ENCODE peak calls at places on chromosomes 5 and 9, in seven cellular contexts. I is PC-3, T is tibial artery, F is fibroblast of pulmonary artery, C is gastrocnemius medialis, X is adrenal gland, J is AG10803. U is an unnamed sample.

GRCh38 chr5:95327211-95327610 is 42.3 kb upstream of the MCTP1 start:
- DNase-seq in F (no peak), J (no peak), X (no peak), C (no peak), T (no peak), I (peak; percentile 1), U (no peak)

GRCh38 chr5:180097926-180098325 is 26.4 kb upstream of the RNF130 start:
- DNase-seq in C (no peak), I (no peak), F (no peak), T (no peak), X (no peak), J (no peak), U (no peak)

GRCh38 chr5:138979684-138980275 is 104.6 kb upstream of the LRRTM2 start:
- DNase-seq in I (no peak), X (no peak), J (no peak), F (no peak), T (no peak), C (no peak), U (no peak)

GRCh38 chr9:5425006-5425628 is 12.6 kb downstream of the PLGRKT start:
- DNase-seq in F (peak; percentile 42), X (no peak), J (peak; percentile 16), T (no peak), C (no peak), I (peak; percentile 63), U (peak; percentile 44)

GRCh38 chr5:114903767-114904166 is 265.9 kb downstream of the TRIM36 start:
- DNase-seq in C (no peak), X (no peak), J (no peak), F (no peak), I (no peak), T (no peak), U (no peak)

GRCh38 chr9:94168203-94169000 is 84.1 kb downstream of the PTPDC1 start:
- DNase-seq in C (no peak), T (no peak), J (peak; percentile 24), X (no peak), F (no peak), I (no peak), U (peak; percentile 48)

GRCh38 chr5:89204766-89205165 is 321.8 kb upstream of the MEF2C start:
- DNase-seq in X (no peak), T (no peak), F (no peak), J (peak; percentile 63), I (no peak), C (no peak), U (no peak)

GRCh38 chr5:139638736-139639618 is 9.2 kb upstream of the CXXC5 start:
- DNase-seq in X (peak; percentile 11), I (no peak), T (no peak), J (no peak), F (no peak), C (no peak), U (no peak)

GRCh38 chr9:87861332-87861731 is 21.3 kb upstream of the SPATA31E1 start:
- DNase-seq in X (no peak), I (no peak), F (no peak), T (no peak), C (no peak), J (no peak), U (no peak)

GRCh38 chr5:30650311-30650710 is 543.2 kb upstream of the CDH6 start:
- DNase-seq in I (peak; percentile 26), J (no peak), F (no peak), C (no peak), T (no peak), X (no peak), U (no peak)

GRCh38 chr9:79524266-79524665 is 47.5 kb upstream of the TLE4 start:
- DNase-seq in T (no peak), J (peak; percentile 23), C (no peak), I (peak; percentile 34), X (no peak), F (no peak), U (peak; percentile 8)

GRCh38 chr5:112159435-112159834 is 259.6 kb downstream of the EPB41L4A start:
- DNase-seq in X (no peak), J (peak; percentile 83), C (peak; percentile 19), F (peak; percentile 68), T (no peak), I (no peak), U (no peak)

GRCh38 chr9:137669261-137669672 is 50.5 kb downstream of the EHMT1 start:
- DNase-seq in X (no peak), T (no peak), C (no peak), I (no peak), F (no peak), J (no peak), U (no peak)

GRCh38 chr5:161273410-161273809 is 273.1 kb downstream of the GABRB2 start:
- DNase-seq in X (no peak), C (no peak), J (no peak), I (no peak), F (no peak), T (no peak), U (no peak)

DNA sequence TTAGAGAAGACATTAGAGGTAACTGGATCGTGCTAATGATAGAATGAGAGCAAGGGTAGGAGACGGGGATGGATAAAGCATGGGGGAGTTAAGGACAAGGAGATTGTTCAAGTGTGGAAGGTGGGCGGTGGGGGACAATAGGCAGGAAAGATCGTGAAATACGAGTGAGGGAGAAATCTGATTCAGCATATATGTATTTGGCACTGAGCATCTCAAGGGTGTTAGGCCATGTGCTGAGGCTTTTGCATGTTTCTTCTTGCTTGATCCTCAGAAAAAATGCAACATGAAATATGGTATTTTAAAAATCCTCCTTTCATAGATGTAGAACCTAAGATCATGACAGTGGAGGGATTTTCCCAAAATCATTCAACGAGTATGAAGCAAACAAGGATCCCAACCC is 240.5 kb downstream of the PAPPA start:
- DNase-seq in C (no peak), I (no peak), F (no peak), J (no peak), X (no peak), T (no peak), U (no peak)
- TF ChIP-seq CTCF in C (no peak), I (no peak), F (no peak), J (no peak), X (no peak), T (no peak), U (no peak)

GRCh38 chr9:90053027-90053426 is 448.2 kb downstream of the GADD45G start:
- DNase-seq in T (no peak), X (no peak), J (no peak), I (peak; percentile 9), F (no peak), C (no peak), U (peak; percentile 14)
- TF ChIP-seq CTCF in T (no peak), X (peak; percentile 15), J (peak; percentile 25), I (no peak), F (peak; percentile 8), C (no peak), U (peak; percentile 12)

GRCh38 chr9:114263853-114264510 is 58.9 kb upstream of the ORM1 start:
- DNase-seq in F (no peak), X (no peak), T (no peak), J (no peak), I (no peak), C (no peak), U (no peak)
- TF ChIP-seq CTCF in F (no peak), X (no peak), T (peak; percentile 33), J (peak; percentile 20), I (no peak), C (no peak), U (no peak)

GRCh38 chr9:113416149-113416726 is 5.7 kb downstream of the C9orf43 start:
- DNase-seq in F (no peak), T (no peak), X (no peak), C (no peak), J (no peak), I (no peak), U (no peak)

GRCh38 chr9:113409481-113409880 is 994 bp downstream of the POLE3 start:
- DNase-seq in I (no peak), F (no peak), C (no peak), J (no peak), X (no peak), T (no peak), U (no peak)

GRCh38 chr9:113409883-113410206 is 630 bp downstream of the POLE3 start:
- DNase-seq in I (no peak), T (no peak), J (no peak), F (no peak), X (no peak), C (no peak), U (no peak)

DNA sequence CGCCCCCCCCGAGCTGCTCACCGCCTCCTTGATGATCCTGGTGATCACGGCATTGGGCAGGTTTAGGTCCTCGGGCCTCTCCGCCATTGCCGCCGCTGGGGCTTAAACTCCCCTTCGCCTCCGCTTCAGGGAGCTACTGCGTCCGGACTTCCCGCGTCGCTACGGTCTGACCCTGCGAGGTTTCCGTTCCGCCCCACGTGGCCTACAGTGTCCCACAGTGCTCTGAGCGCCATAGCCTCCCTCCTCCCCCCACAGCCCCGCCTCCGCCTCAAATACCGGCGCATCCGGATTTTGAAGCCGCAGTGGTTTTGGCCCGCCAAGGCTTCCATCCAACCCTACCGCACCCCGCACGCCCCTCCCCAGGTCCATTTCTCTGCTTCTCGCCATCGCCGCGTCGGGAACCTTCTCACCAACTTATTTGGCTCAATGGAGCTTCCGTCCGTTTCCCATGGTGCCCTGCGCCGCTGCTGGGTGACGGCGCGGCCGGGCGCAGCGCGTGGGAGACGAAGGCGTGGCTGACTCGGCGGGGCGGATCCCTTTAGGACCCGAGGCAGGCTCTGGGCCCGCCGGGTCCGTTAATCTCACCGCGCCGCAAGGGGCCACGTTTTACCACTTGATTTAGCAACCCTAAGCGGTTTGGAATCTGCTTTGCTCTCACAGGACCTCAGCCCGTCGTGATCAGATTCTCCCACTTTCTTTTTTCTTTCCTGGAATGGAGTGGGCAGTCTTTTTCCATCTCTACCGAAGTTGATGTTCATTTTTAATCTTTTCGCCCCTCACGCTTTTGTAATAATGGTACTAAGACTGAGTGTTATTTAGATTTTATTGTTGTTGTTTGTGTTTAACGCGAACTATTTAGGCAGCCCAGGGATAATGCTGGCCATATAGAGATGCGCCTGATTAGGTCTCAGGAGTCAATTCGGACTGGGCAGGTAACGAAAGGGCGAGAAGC is at the start of the genes C9orf43 and POLE3:
- DNase-seq in X (peak; percentile 94), C (peak; percentile 90), F (peak; percentile 97), J (peak; percentile 93), I (peak; percentile 90), T (peak; percentile 95), U (peak; percentile 96)
- TF ChIP-seq CTCF in X (peak; percentile 18), C (peak; percentile 71), F (no peak), J (no peak), I (no peak), T (no peak), U (no peak)

GRCh38 chr5:122999947-123000563 is 36.5 kb downstream of the PPIC start:
- DNase-seq in X (no peak), C (no peak), I (peak; percentile 53), T (peak; percentile 34), J (peak; percentile 55), F (peak; percentile 51), U (peak; percentile 75)
- TF ChIP-seq CTCF in X (peak; percentile 54), C (no peak), I (peak; percentile 72), T (peak; percentile 9), J (peak; percentile 53), F (peak; percentile 43), U (peak; percentile 74)

GRCh38 chr5:159290741-159291140 is 27.7 kb downstream of the UBLCP1 start:
- DNase-seq in F (no peak), I (peak; percentile 43), J (peak; percentile 7), X (no peak), T (no peak), C (no peak), U (no peak)

GRCh38 chr5:159286420-159287035 is 23.4 kb downstream of the UBLCP1 start:
- DNase-seq in C (no peak), I (peak; percentile 49), T (no peak), X (no peak), F (peak; percentile 57), J (peak; percentile 52), U (peak; percentile 62)
- TF ChIP-seq CTCF in C (no peak), I (peak; percentile 64), T (peak; percentile 19), X (peak; percentile 45), F (peak; percentile 44), J (peak; percentile 66), U (peak; percentile 67)

GRCh38 chr5:60356716-60357115 is 343.2 kb downstream of the DEPDC1B start:
- DNase-seq in J (no peak), F (no peak), T (no peak), X (no peak), C (no peak), I (no peak), U (no peak)
- TF ChIP-seq CTCF in J (no peak), F (no peak), T (no peak), X (no peak), C (no peak), I (no peak), U (no peak)